ENCODE peak calls at places on chromosomes 2 and 18, in four cellular contexts. One of them, this sample, is unnamed.

GRCh38 chr2:144682248-144682647 is 162.3 kb upstream of the ZEB2 start:
- DNase-seq in OCI-LY7: no peak
- DNase-seq in nephron progenitor cell: no peak
- DNase-seq in pancreas: no peak
- DNase-seq in this sample: no peak

GRCh38 chr18:37243756-37244155 is 321.8 kb downstream of the CELF4 start:
- DNase-seq in OCI-LY7: no peak
- DNase-seq in pancreas: no peak
- DNase-seq in nephron progenitor cell: peak
- DNase-seq in this sample: peak

GRCh38 chr2:215808194-215808593 is 205.2 kb downstream of the MREG start:
- DNase-seq in nephron progenitor cell: no peak
- DNase-seq in pancreas: no peak
- DNase-seq in OCI-LY7: no peak
- DNase-seq in this sample: no peak

GRCh38 chr2:111972955-111973565 is 74.7 kb downstream of the MERTK start:
- DNase-seq in OCI-LY7: peak
- DNase-seq in pancreas: no peak
- DNase-seq in nephron progenitor cell: no peak
- DNase-seq in this sample: no peak

GRCh38 chr2:107801498-107801897 is 25.2 kb upstream of the RGPD4 start:
- DNase-seq in pancreas: no peak
- DNase-seq in nephron progenitor cell: no peak
- DNase-seq in OCI-LY7: no peak
- DNase-seq in this sample: no peak

GRCh38 chr2:240300840-240301239 is 134.6 kb upstream of the GPC1 start:
- DNase-seq in OCI-LY7: no peak
- DNase-seq in pancreas: no peak
- DNase-seq in nephron progenitor cell: no peak
- DNase-seq in this sample: no peak

GRCh38 chr2:146450131-146450530 is 1394.7 kb upstream of the ACVR2A start:
- DNase-seq in OCI-LY7: no peak
- DNase-seq in pancreas: no peak
- DNase-seq in nephron progenitor cell: no peak
- DNase-seq in this sample: no peak

GRCh38 chr2:3204031-3204430 is 173.6 kb downstream of the EIPR1 start:
- DNase-seq in pancreas: no peak
- DNase-seq in OCI-LY7: no peak
- DNase-seq in nephron progenitor cell: no peak
- DNase-seq in this sample: no peak

GRCh38 chr2:37601569-37601968 is 69.9 kb downstream of the CDC42EP3 start:
- DNase-seq in OCI-LY7: no peak
- DNase-seq in nephron progenitor cell: no peak
- DNase-seq in pancreas: no peak
- DNase-seq in this sample: no peak

GRCh38 chr2:68569604-68570003 is 73.8 kb upstream of the PROKR1 start:
- DNase-seq in nephron progenitor cell: no peak
- DNase-seq in OCI-LY7: no peak
- DNase-seq in pancreas: no peak
- DNase-seq in this sample: no peak

GRCh38 chr2:239564587-239564986 is 163.8 kb upstream of the HDAC4 start:
- DNase-seq in nephron progenitor cell: no peak
- DNase-seq in pancreas: no peak
- DNase-seq in OCI-LY7: no peak
- DNase-seq in this sample: no peak

GRCh38 chr2:219252570-219252899 is 508 bp upstream of the TUBA4B start:
- DNase-seq in nephron progenitor cell: no peak
- DNase-seq in OCI-LY7: no peak
- DNase-seq in pancreas: no peak
- DNase-seq in this sample: no peak

GRCh38 chr2:219251656-219252055 is 1.4 kb upstream of the TUBA4B start:
- DNase-seq in OCI-LY7: no peak
- DNase-seq in nephron progenitor cell: no peak
- DNase-seq in pancreas: no peak
- DNase-seq in this sample: no peak

GRCh38 chr2:219252900-219253752 is at the start of gene TUBA4B:
- DNase-seq in pancreas: peak
- DNase-seq in OCI-LY7: peak
- DNase-seq in nephron progenitor cell: peak
- DNase-seq in this sample: peak

GRCh38 chr2:219250044-219250781 is 2.8 kb upstream of the TUBA4B start:
- DNase-seq in nephron progenitor cell: no peak
- DNase-seq in OCI-LY7: peak
- DNase-seq in pancreas: no peak
- DNase-seq in this sample: no peak

GRCh38 chr2:219252084-219252483 is 959 bp upstream of the TUBA4B start:
- DNase-seq in OCI-LY7: peak
- DNase-seq in pancreas: no peak
- DNase-seq in nephron progenitor cell: no peak
- DNase-seq in this sample: no peak
- TF ChIP-seq CTCF in OCI-LY7: peak
- TF ChIP-seq CTCF in pancreas: no peak
- TF ChIP-seq CTCF in nephron progenitor cell: no peak
- TF ChIP-seq CTCF in this sample: no peak

DNA sequence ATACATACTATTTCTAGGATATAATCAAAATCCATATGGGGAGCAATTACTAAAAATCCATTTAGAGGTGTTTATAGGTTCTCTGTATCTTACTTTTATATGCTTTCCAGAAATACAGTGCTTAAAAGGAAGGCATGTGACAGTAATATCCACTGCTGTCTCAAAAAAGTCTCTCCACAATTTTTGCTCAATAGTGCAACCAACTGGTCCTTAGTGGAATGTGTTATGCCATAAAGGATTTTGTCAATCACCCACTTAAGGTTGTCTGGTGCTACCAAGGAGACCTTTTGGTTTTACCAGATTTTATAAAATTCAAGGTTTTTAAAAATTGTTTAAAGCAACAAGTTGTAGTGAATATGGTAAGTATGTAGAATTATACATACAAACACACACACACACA is 328.5 kb upstream of the DSEL start:
- DNase-seq in OCI-LY7: no peak
- DNase-seq in pancreas: no peak
- DNase-seq in nephron progenitor cell: no peak
- DNase-seq in this sample: no peak
- TF ChIP-seq CTCF in OCI-LY7: no peak
- TF ChIP-seq CTCF in pancreas: no peak
- TF ChIP-seq CTCF in nephron progenitor cell: no peak
- TF ChIP-seq CTCF in this sample: no peak

DNA sequence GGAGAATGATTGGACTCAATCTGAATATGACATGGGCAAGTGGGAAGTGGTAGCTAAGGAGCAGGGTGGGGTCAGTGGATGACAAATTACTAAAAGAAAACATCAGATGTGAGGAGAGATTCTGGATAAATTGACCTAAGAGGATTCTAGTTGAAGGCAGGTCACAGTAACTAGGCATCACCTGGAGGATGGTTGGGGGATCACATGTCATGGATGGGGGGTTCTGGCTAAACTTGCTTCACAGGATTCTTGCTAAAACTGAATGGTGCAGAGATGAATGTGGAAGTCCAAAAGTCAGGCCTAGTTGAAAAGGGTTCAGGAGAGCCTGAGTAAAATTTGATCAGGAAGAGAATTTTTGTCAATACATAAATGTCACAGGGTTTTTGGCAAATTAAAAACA is 18.3 kb downstream of the CLHC1 start:
- DNase-seq in pancreas: no peak
- DNase-seq in OCI-LY7: no peak
- DNase-seq in nephron progenitor cell: no peak
- DNase-seq in this sample: no peak
- TF ChIP-seq CTCF in pancreas: no peak
- TF ChIP-seq CTCF in OCI-LY7: no peak
- TF ChIP-seq CTCF in nephron progenitor cell: no peak
- TF ChIP-seq CTCF in this sample: no peak

GRCh38 chr2:121754851-121755236 is 607 bp upstream of the TSN start:
- DNase-seq in OCI-LY7: no peak
- DNase-seq in pancreas: no peak
- DNase-seq in nephron progenitor cell: no peak
- DNase-seq in this sample: no peak
- TF ChIP-seq CTCF in OCI-LY7: no peak
- TF ChIP-seq CTCF in pancreas: no peak
- TF ChIP-seq CTCF in nephron progenitor cell: no peak
- TF ChIP-seq CTCF in this sample: no peak

GRCh38 chr18:56650944-56651770 is at the start of gene WDR7:
- DNase-seq in pancreas: peak
- DNase-seq in nephron progenitor cell: peak
- DNase-seq in OCI-LY7: peak
- DNase-seq in this sample: peak
- TF ChIP-seq CTCF in pancreas: no peak
- TF ChIP-seq CTCF in nephron progenitor cell: no peak
- TF ChIP-seq CTCF in OCI-LY7: no peak
- TF ChIP-seq CTCF in this sample: no peak

DNA sequence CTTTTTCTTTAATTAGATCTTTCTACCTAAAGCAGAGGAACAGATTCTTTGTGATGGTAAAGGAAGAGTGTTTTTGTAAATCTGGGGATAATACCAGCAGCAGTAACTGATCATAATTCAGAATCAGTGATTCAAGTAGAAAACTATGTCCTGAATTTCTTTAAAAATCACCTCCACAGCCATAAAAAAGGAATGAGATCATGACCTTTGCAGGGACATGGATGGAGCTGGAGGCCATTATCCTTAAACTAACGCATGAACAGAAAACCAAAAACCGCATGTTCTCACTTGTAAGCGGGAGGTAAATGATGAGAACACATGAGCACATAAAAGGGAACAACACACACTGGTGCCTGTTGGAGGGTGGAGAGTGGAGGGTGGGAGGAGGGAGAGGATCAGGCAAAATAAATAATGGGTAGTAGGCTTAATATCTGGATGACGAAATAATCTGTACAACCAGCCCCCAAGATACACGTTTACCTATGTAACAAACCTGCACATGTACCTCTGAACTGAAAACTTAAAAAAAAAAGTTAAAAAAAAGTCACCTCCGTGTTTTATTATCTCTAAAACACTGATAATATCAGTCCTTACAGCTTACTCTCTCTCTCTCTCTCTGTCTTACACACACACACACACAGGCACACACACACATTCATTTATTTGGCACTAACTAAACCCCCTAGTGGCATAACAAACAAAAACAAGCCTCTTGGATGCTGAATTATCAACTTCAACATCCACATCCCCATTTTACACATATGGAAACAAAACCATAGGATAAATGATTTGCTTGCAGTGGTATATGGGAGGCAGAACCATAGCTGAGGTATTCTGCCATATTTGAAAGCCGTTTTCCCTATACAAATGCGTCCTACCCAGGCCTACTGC is 1.4 kb downstream of the TM4SF20 start:
- DNase-seq in pancreas: no peak
- DNase-seq in nephron progenitor cell: no peak
- DNase-seq in OCI-LY7: no peak
- DNase-seq in this sample: no peak
- TF ChIP-seq CTCF in pancreas: no peak
- TF ChIP-seq CTCF in nephron progenitor cell: no peak
- TF ChIP-seq CTCF in OCI-LY7: peak
- TF ChIP-seq CTCF in this sample: no peak

GRCh38 chr2:117982376-117983033 is 31.4 kb downstream of the CCDC93 start:
- DNase-seq in OCI-LY7: no peak
- DNase-seq in pancreas: no peak
- DNase-seq in nephron progenitor cell: no peak
- DNase-seq in this sample: no peak
- TF ChIP-seq CTCF in OCI-LY7: no peak
- TF ChIP-seq CTCF in pancreas: no peak
- TF ChIP-seq CTCF in nephron progenitor cell: no peak
- TF ChIP-seq CTCF in this sample: no peak

DNA sequence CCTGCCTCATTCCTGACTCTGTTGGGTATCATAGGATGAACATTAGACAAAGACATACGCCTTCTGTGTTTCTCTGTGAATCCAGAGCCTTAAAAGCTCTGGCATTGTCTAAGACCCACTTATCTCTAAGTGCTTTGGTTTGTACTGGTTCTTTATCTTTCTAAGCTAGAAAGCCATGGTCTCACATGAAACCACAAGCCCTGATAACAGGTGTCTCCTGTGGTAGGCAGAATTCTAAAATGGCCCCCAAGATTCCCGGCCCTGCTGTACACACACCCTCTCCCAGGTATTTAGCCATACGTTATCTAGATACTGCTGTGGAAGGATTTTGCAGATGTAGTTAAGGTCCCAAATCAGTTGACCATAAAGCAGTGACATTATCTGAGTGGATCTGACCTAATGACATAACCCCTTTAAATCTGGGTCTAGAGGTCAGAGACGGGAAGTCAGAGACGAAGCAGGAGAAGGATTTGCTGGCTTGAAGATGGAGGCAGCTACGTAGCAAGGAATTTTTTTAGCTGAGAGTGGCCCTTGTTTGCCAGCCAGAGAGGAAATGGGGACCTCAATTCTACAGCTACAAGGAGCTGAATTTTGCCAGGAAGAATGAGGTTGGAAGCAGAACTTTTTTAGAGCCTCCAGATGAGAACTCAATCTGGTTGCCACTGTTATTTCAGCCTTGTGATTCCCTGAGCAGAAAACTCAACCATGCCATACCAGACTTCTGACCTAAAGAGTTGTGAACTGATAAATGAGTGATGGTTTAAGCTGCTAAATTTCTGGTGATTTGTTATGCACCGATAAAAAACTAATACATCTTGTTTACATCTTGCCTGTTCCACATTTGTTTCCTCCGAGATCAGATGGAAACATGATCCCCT is 186.7 kb downstream of the CAMKMT start:
- DNase-seq in OCI-LY7: no peak
- DNase-seq in nephron progenitor cell: no peak
- DNase-seq in pancreas: no peak
- DNase-seq in this sample: no peak
- TF ChIP-seq CTCF in OCI-LY7: no peak
- TF ChIP-seq CTCF in nephron progenitor cell: no peak
- TF ChIP-seq CTCF in pancreas: no peak
- TF ChIP-seq CTCF in this sample: no peak

GRCh38 chr2:219912530-219912929 is 285.1 kb downstream of the SLC4A3 start:
- DNase-seq in OCI-LY7: no peak
- DNase-seq in pancreas: no peak
- DNase-seq in nephron progenitor cell: peak
- DNase-seq in this sample: no peak

GRCh38 chr2:219911541-219911940 is 284.1 kb downstream of the SLC4A3 start:
- DNase-seq in OCI-LY7: no peak
- DNase-seq in pancreas: no peak
- DNase-seq in nephron progenitor cell: no peak
- DNase-seq in this sample: no peak

GRCh38 chr2:219905640-219906039 is 278.2 kb downstream of the SLC4A3 start:
- DNase-seq in nephron progenitor cell: no peak
- DNase-seq in OCI-LY7: no peak
- DNase-seq in pancreas: no peak
- DNase-seq in this sample: no peak

GRCh38 chr2:219906114-219906693 is 278.8 kb downstream of the SLC4A3 start:
- DNase-seq in pancreas: no peak
- DNase-seq in OCI-LY7: no peak
- DNase-seq in nephron progenitor cell: no peak
- DNase-seq in this sample: no peak

DNA sequence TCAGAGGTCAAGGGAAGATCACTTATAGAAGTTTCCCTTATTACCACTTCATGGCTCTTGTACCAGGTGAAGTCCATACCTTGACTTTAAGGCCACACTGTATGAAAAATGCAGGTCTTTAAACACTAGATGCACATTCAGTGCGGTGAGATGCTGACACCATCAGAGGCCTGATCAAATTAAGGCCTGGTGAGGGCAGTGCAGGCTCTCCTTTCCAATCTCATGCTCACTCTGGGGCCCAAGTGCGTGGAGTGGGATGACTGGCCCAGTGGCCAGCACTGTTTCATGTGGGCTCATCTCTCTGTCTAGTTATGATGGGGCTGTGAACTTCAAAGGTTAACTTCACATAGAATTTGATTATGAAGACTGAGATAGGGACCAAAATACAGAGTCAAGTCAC is 281.1 kb downstream of the SLC4A3 start:
- DNase-seq in nephron progenitor cell: no peak
- DNase-seq in OCI-LY7: no peak
- DNase-seq in pancreas: no peak
- DNase-seq in this sample: no peak
- TF ChIP-seq CTCF in nephron progenitor cell: no peak
- TF ChIP-seq CTCF in OCI-LY7: no peak
- TF ChIP-seq CTCF in pancreas: no peak
- TF ChIP-seq CTCF in this sample: no peak